ENCODE peak calls at places on chromosomes 12 and 14, in five cellular contexts. U is effector memory CD4-positive, alpha-beta T cell; F is activated naive CD8-positive, alpha-beta T cell treated with anti-CD3 and anti-CD28 coated beads, Interleukin-2, amount 50 U/mL, for 24 hours; Z is GM12864; O is activated naive CD4-positive, alpha-beta T cell. V is an unnamed sample.

GRCh38 chr12:6943719-6944380 is at the start of the genes C12orf57 and RNU7-1:
- DNase-seq in Z (peak; percentile 89), O (peak; percentile 81), F (peak; percentile 85), U (peak; percentile 70), V (peak; percentile 73)

GRCh38 chr12:58647495-58647894 is 272.8 kb downstream of the LRIG3 start:
- DNase-seq in Z (no peak), O (no peak), F (no peak), U (no peak), V (no peak)

GRCh38 chr12:112584266-112584722 is 165.5 kb downstream of the PTPN11 start:
- DNase-seq in F (no peak), U (no peak), Z (no peak), O (no peak), V (no peak)

GRCh38 chr14:67428501-67429031 is 16.6 kb upstream of the PLEK2 start:
- DNase-seq in F (no peak), Z (no peak), O (no peak), U (no peak), V (no peak)

GRCh38 chr12:45464699-45465098 is 248.8 kb downstream of the ANO6 start:
- DNase-seq in O (no peak), U (no peak), Z (no peak), F (no peak), V (no peak)

GRCh38 chr12:52787324-52787996 is 8.5 kb downstream of the KRT3 start:
- DNase-seq in O (no peak), F (no peak), Z (no peak), U (no peak), V (no peak)

GRCh38 chr12:53624453-53624852 is 1.7 kb downstream of the ATF7 start:
- DNase-seq in F (no peak), U (no peak), O (no peak), Z (no peak), V (no peak)

GRCh38 chr12:45729233-45730115 is at the start of gene ARID2:
- DNase-seq in O (peak; percentile 55), F (peak; percentile 70), Z (no peak), U (peak; percentile 55), V (peak; percentile 75)

GRCh38 chr14:21264025-21264801 is 5.0 kb downstream of the HNRNPC start:
- DNase-seq in U (no peak), O (no peak), Z (no peak), F (no peak), V (no peak)